ENCODE peak calls at places on chromosomes 2 and 18, in four cellular contexts. One of them, this sample, is unnamed.

GRCh38 chr2:42495611-42496010 is 1.8 kb upstream of the KCNG3 start:
- DNase-seq in aorta: no peak
- DNase-seq in T-helper 2 cell: no peak
- DNase-seq in caudate nucleus: no peak
- DNase-seq in this sample: no peak

GRCh38 chr18:4931209-4931608 is 265.8 kb downstream of the AKAIN1 start:
- DNase-seq in aorta: no peak
- DNase-seq in T-helper 2 cell: no peak
- DNase-seq in caudate nucleus: no peak
- DNase-seq in this sample: no peak

GRCh38 chr2:29519996-29520395 is 401.4 kb downstream of the ALK start:
- DNase-seq in aorta: no peak
- DNase-seq in T-helper 2 cell: no peak
- DNase-seq in caudate nucleus: no peak
- DNase-seq in this sample: no peak

GRCh38 chr2:236753611-236754010 is 184.0 kb downstream of the ACKR3 start:
- DNase-seq in aorta: no peak
- DNase-seq in T-helper 2 cell: no peak
- DNase-seq in caudate nucleus: no peak
- DNase-seq in this sample: no peak

GRCh38 chr2:240898108-240898730 is 2.3 kb upstream of the MAB21L4 start:
- DNase-seq in aorta: no peak
- DNase-seq in T-helper 2 cell: no peak
- DNase-seq in caudate nucleus: no peak
- DNase-seq in this sample: no peak

GRCh38 chr2:130391872-130392670 is 36.2 kb downstream of the PTPN18 start:
- DNase-seq in aorta: no peak
- DNase-seq in T-helper 2 cell: no peak
- DNase-seq in caudate nucleus: no peak
- DNase-seq in this sample: no peak

GRCh38 chr2:72940786-72941185 is 23.5 kb downstream of the EMX1 start:
- DNase-seq in aorta: no peak
- DNase-seq in T-helper 2 cell: no peak
- DNase-seq in caudate nucleus: no peak
- DNase-seq in this sample: no peak

GRCh38 chr18:59553273-59553672 is 143.9 kb downstream of the CCBE1 start:
- DNase-seq in aorta: no peak
- DNase-seq in T-helper 2 cell: no peak
- DNase-seq in caudate nucleus: no peak
- DNase-seq in this sample: no peak

GRCh38 chr18:56067216-56067611 is 479.2 kb upstream of the TCF4 start:
- DNase-seq in aorta: no peak
- DNase-seq in T-helper 2 cell: no peak
- DNase-seq in caudate nucleus: no peak
- DNase-seq in this sample: no peak

GRCh38 chr2:121825003-121825950 is 69.8 kb downstream of the TSN start:
- DNase-seq in aorta: no peak
- DNase-seq in T-helper 2 cell: no peak
- DNase-seq in caudate nucleus: no peak
- DNase-seq in this sample: no peak

GRCh38 chr2:108893277-108893676 is 95.7 kb downstream of the EDAR start:
- DNase-seq in aorta: no peak
- DNase-seq in T-helper 2 cell: no peak
- DNase-seq in caudate nucleus: no peak
- DNase-seq in this sample: no peak